ENCODE peak calls at places on chromosomes 6 and 20, in five cellular contexts. O, K, C, T and M are unnamed samples.

GRCh38 chr6:99232003-99232402 is 117.5 kb downstream of the FAXC start:
- DNase-seq in C (no peak), O (no peak), T (no peak), K (no peak), M (no peak)

GRCh38 chr20:31718952-31719643 is 3.6 kb downstream of the BCL2L1 start:
- DNase-seq in K (no peak), O (peak; percentile 43), C (no peak), T (no peak), M (no peak)

GRCh38 chr6:22906091-22906549 is 336.8 kb downstream of the HDGFL1 start:
- DNase-seq in T (peak; percentile 65), C (peak; percentile 69), O (no peak), K (no peak), M (no peak)

GRCh38 chr20:50023116-50023802 is 40.5 kb downstream of the SNAI1 start:
- DNase-seq in O (no peak), T (no peak), K (no peak), C (no peak), M (no peak)

GRCh38 chr6:83601119-83601518 is 88.8 kb downstream of the PRSS35 start:
- DNase-seq in O (no peak), K (no peak), T (peak; percentile 6), C (no peak), M (no peak)

GRCh38 chr20:36207602-36208001 is 28.7 kb upstream of the AAR2 start:
- DNase-seq in K (no peak), T (no peak), C (no peak), O (no peak), M (no peak)

GRCh38 chr6:107386904-107387303 is 72.5 kb downstream of the PDSS2 start:
- DNase-seq in K (no peak), O (no peak), C (no peak), T (no peak), M (no peak)

GRCh38 chr6:7628479-7628878 is 38.5 kb downstream of the SNRNP48 start:
- DNase-seq in C (peak; percentile 78), T (no peak), O (no peak), K (no peak), M (peak; percentile 60)

GRCh38 chr6:147689398-147689797 is 180.9 kb downstream of the SAMD5 start:
- DNase-seq in T (no peak), O (no peak), C (peak; percentile 2), K (no peak), M (no peak)

GRCh38 chr20:16615199-16615598 is 42.0 kb upstream of the KIF16B start:
- DNase-seq in O (no peak), C (peak; percentile 94), K (no peak), T (peak; percentile 94), M (peak; percentile 88)

GRCh38 chr20:35283441-35284266 is 918 bp downstream of the EIF6 start:
- DNase-seq in T (no peak), K (no peak), C (no peak), O (no peak), M (no peak)

GRCh38 chr6:127520061-127520460 is 926 bp upstream of the MTCL3 start:
- DNase-seq in K (no peak), O (no peak), C (peak; percentile 48), T (peak; percentile 35), M (no peak)

GRCh38 chr6:141202641-141203040 is 930.1 kb upstream of the GJE1 start:
- DNase-seq in T (no peak), K (no peak), C (no peak), O (no peak), M (peak; percentile 26)

GRCh38 chr6:166540631-166541331 is 45.7 kb downstream of the RAMACL start:
- DNase-seq in T (no peak), O (peak; percentile 64), C (peak; percentile 69), K (no peak), M (no peak)

GRCh38 chr6:6674872-6675271 is 86.4 kb downstream of the LY86 start:
- DNase-seq in O (no peak), C (no peak), K (no peak), T (no peak), M (no peak)

GRCh38 chr6:155426408-155426945 is 29.2 kb downstream of the NOX3 start:
- DNase-seq in O (no peak), K (no peak), C (no peak), T (no peak), M (no peak)

GRCh38 chr6:37940074-37940847 is 120.7 kb downstream of the ZFAND3 start:
- DNase-seq in C (peak; percentile 65), T (peak; percentile 90), O (no peak), K (no peak), M (peak; percentile 55)

GRCh38 chr6:2102966-2103365 is 142.4 kb downstream of the GMDS start:
- DNase-seq in K (no peak), T (peak; percentile 52), C (no peak), O (no peak), M (no peak)

GRCh38 chr6:56862415-56863175 is 92.3 kb upstream of the BEND6 start:
- DNase-seq in K (no peak), O (no peak), C (peak; percentile 43), T (peak; percentile 47), M (no peak)

GRCh38 chr20:18590163-18590562 is 2.3 kb downstream of the DTD1 start:
- DNase-seq in K (no peak), T (peak; percentile 8), O (no peak), C (no peak), M (no peak)

GRCh38 chr20:63314566-63315239 is 21.7 kb downstream of the COL20A1 start:
- DNase-seq in T (no peak), K (peak; percentile 6), O (peak; percentile 49), C (no peak), M (no peak)

GRCh38 chr20:39812116-39812515 is 850.0 kb downstream of the DHX35 start:
- DNase-seq in T (no peak), K (no peak), O (no peak), C (no peak), M (no peak)

GRCh38 chr6:149855040-149855654 is 9.0 kb downstream of the LRP11 start:
- DNase-seq in C (peak; percentile 95), T (peak; percentile 94), O (no peak), K (no peak), M (no peak)

GRCh38 chr6:139364302-139364981 is 10.0 kb downstream of the CITED2 start:
- DNase-seq in T (peak; percentile 71), O (no peak), C (peak; percentile 74), K (no peak), M (peak; percentile 14)

GRCh38 chr6:6749791-6750434 is 161.4 kb downstream of the LY86 start:
- DNase-seq in O (peak; percentile 73), T (peak; percentile 91), C (peak; percentile 77), K (peak; percentile 42), M (peak; percentile 68)

GRCh38 chr6:105036371-105036770 is 79.5 kb downstream of the LIN28B start:
- DNase-seq in K (no peak), O (no peak), T (no peak), C (no peak), M (no peak)

DNA sequence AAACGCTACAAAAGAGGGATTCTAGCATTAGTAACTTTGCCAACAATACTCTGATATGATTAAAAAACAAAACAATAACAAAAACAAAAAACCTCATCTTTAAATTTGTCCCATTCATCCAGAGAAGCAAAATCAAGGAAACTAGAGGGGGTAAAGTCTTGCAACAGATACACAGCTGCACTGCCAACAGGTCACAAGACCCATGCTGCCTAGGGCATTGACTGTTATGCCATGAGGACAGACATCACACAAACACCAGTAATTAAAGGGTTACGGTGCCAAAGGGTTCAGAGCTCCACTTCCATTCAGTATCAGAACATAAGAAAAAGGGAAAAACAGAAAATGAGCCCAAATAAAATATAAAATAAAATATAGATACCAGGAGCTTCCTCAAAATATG is 1.6 kb downstream of the TBC1D20 start:
- DNase-seq in T (peak; percentile 25), O (no peak), C (peak; percentile 32), K (no peak), M (no peak)
- H3K4me3 ChIP-seq in T (peak overlapping the region; percentile 86), O (peak overlapping the region; percentile 84), C (peak overlapping the region; percentile 78), K (peak overlapping the region; percentile 92), M (peak overlapping the region; percentile 74)

GRCh38 chr20:45096781-45097180 is 4.1 kb downstream of the KCNS1 start:
- DNase-seq in O (no peak), C (no peak), T (no peak), K (no peak), M (no peak)
- H3K4me3 ChIP-seq in O (no peak overlapping the region), C (no peak overlapping the region), T (no peak overlapping the region), K (no peak overlapping the region), M (no peak overlapping the region)

GRCh38 chr6:41938590-41938989 is 3.0 kb downstream of the CCND3 start:
- DNase-seq in K (no peak), O (no peak), T (no peak), C (no peak), M (no peak)
- H3K4me3 ChIP-seq in K (peak overlapping the region; percentile 97), O (no peak overlapping the region), T (no peak overlapping the region), C (peak overlapping the region; percentile 98), M (peak overlapping the region; percentile 97)

GRCh38 chr6:167824591-167825041 is 2.1 kb upstream of the AFDN start:
- DNase-seq in T (no peak), K (no peak), O (no peak), C (peak; percentile 40), M (no peak)
- H3K4me3 ChIP-seq in T (no peak overlapping the region), K (no peak overlapping the region), O (no peak overlapping the region), C (no peak overlapping the region), M (no peak overlapping the region)